ENCODE peak calls at places on chromosomes 1 and 21, in four cellular contexts. H is gastrocnemius medialis, B is astrocyte of the cerebellum, C is astrocyte of the spinal cord. F is an unnamed sample.

GRCh38 chr1:240093120-240093961 is 1.7 kb downstream of the FMN2 start:
- DNase-seq in B (no peak), C (peak; percentile 56), H (no peak), F (no peak)

GRCh38 chr1:84297546-84298244 is 3.8 kb upstream of the SAMD13 start:
- DNase-seq in C (no peak), H (no peak), B (no peak), F (no peak)

GRCh38 chr1:93716974-93717373 is 35.3 kb upstream of the BCAR3 start:
- DNase-seq in C (no peak), H (no peak), B (no peak), F (no peak)

GRCh38 chr1:192633533-192634258 is 2.3 kb upstream of the RGS13 start:
- DNase-seq in B (no peak), H (no peak), C (peak; percentile 19), F (no peak)

GRCh38 chr1:68112835-68113243 is 62.4 kb upstream of the DIRAS3 start:
- DNase-seq in H (no peak), B (peak; percentile 64), C (peak; percentile 87), F (no peak)

GRCh38 chr1:16927711-16928485 is 6.2 kb downstream of the CROCC start:
- DNase-seq in C (no peak), B (no peak), H (no peak), F (no peak)

GRCh38 chr1:162701286-162701685 is 69.0 kb downstream of the DDR2 start:
- DNase-seq in C (no peak), H (no peak), B (no peak), F (peak; percentile 17)

GRCh38 chr1:228084797-228085196 is 2.3 kb downstream of the ARF1 start:
- DNase-seq in C (no peak), H (no peak), B (no peak), F (no peak)

GRCh38 chr1:44637590-44638411 is 36.5 kb downstream of the TMEM53 start:
- DNase-seq in B (no peak), H (no peak), C (no peak), F (no peak)

GRCh38 chr1:200893411-200893901 is 1.2 kb upstream of the INAVA start:
- DNase-seq in B (no peak), H (no peak), C (no peak), F (no peak)

GRCh38 chr21:21101911-21102310 is 103.7 kb downstream of the NCAM2 start:
- DNase-seq in H (no peak), C (peak; percentile 67), B (peak; percentile 27), F (no peak)

GRCh38 chr1:38025664-38026063 is 13.1 kb downstream of the UTP11 start:
- DNase-seq in H (no peak), B (no peak), C (no peak), F (no peak)

GRCh38 chr1:177800386-177801058 is 169.3 kb downstream of the SEC16B start:
- DNase-seq in B (no peak), C (peak; percentile 46), H (peak; percentile 55), F (no peak)

GRCh38 chr1:231666220-231666956 is 39.8 kb downstream of the DISC1 start:
- DNase-seq in C (no peak), B (no peak), H (no peak), F (no peak)

GRCh38 chr1:163670980-163671757 is 349.4 kb downstream of the NUF2 start:
- DNase-seq in H (no peak), C (no peak), B (no peak), F (no peak)

GRCh38 chr1:36486436-36487335 is 4.0 kb upstream of the CSF3R start:
- DNase-seq in B (no peak), C (no peak), H (peak; percentile 12), F (no peak)

GRCh38 chr1:78570539-78570938 is 49.7 kb upstream of the IFI44L start:
- DNase-seq in B (no peak), C (no peak), H (no peak), F (no peak)

GRCh38 chr1:8598060-8598724 is 219.2 kb downstream of the RERE start:
- DNase-seq in H (peak; percentile 7), C (peak; percentile 46), B (peak; percentile 22), F (no peak)

GRCh38 chr21:38355992-38356781 is 99.4 kb downstream of the KCNJ15 start:
- DNase-seq in H (peak; percentile 29), B (peak; percentile 49), C (peak; percentile 74), F (peak; percentile 31)

GRCh38 chr21:15071012-15071411 is 6.2 kb upstream of the NRIP1 start:
- DNase-seq in H (peak; percentile 65), C (no peak), B (no peak), F (no peak)

GRCh38 chr1:86741947-86742572 is 37.7 kb downstream of the SH3GLB1 start:
- DNase-seq in H (no peak), B (peak; percentile 26), C (peak; percentile 31), F (peak; percentile 48)

GRCh38 chr1:43786975-43787374 is 79.6 kb downstream of the ST3GAL3 start:
- DNase-seq in B (no peak), C (peak; percentile 38), H (peak; percentile 59), F (no peak)

GRCh38 chr1:7478142-7478796 is 292.8 kb upstream of the VAMP3 start:
- DNase-seq in H (no peak), B (no peak), C (no peak), F (no peak)

GRCh38 chr1:161196521-161197451 is 2.1 kb downstream of the ADAMTS4 start:
- DNase-seq in B (no peak), H (no peak), C (peak; percentile 65), F (no peak)

GRCh38 chr1:161439280-161440232 is 65.7 kb upstream of the FCGR2A start:
- DNase-seq in C (peak; percentile 4), H (no peak), B (no peak), F (peak; percentile 11)

GRCh38 chr1:19006837-19007271 is 50.4 kb upstream of the IFFO2 start:
- DNase-seq in B (no peak), C (no peak), H (no peak), F (no peak)

GRCh38 chr21:45505416-45506021 is 36.7 kb downstream of the SLC19A1 start:
- DNase-seq in B (no peak), C (no peak), H (no peak), F (no peak)

GRCh38 chr1:119372493-119373086 is 4.0 kb downstream of the HAO2 start:
- DNase-seq in B (no peak), H (no peak), C (no peak), F (no peak)

GRCh38 chr1:181503130-181503810 is 20.0 kb downstream of the CACNA1E start:
- DNase-seq in C (no peak), H (no peak), B (no peak), F (no peak)

GRCh38 chr21:31235671-31236450 is 108.2 kb downstream of the TIAM1 start:
- DNase-seq in C (peak; percentile 47), H (no peak), B (peak; percentile 37), F (no peak)

GRCh38 chr1:164635784-164636729 is 77.1 kb downstream of the PBX1 start:
- DNase-seq in C (no peak), H (peak; percentile 55), B (no peak), F (no peak)

GRCh38 chr1:203926025-203926540 is 64.7 kb downstream of the SNRPE start:
- DNase-seq in C (peak; percentile 49), H (no peak), B (no peak), F (no peak)

GRCh38 chr1:216045400-216045799 is 377.8 kb downstream of the USH2A start:
- DNase-seq in H (no peak), C (peak; percentile 94), B (peak; percentile 98), F (no peak)

GRCh38 chr1:8629241-8630091 is 188.0 kb downstream of the RERE start:
- DNase-seq in B (no peak), C (peak; percentile 22), H (no peak), F (peak; percentile 64)

GRCh38 chr1:17043676-17044075 is 10.2 kb downstream of the SDHB start:
- DNase-seq in C (no peak), H (no peak), B (no peak), F (no peak)

GRCh38 chr1:67735806-67736627 is 51.0 kb downstream of the GADD45A start:
- DNase-seq in B (peak; percentile 88), H (no peak), C (peak; percentile 94), F (peak; percentile 4)

GRCh38 chr1:150444232-150444631 is 43.0 kb upstream of the TARS2 start:
- DNase-seq in B (no peak), H (no peak), C (no peak), F (no peak)

F was measured in CD4-positive, CD25-positive, alpha-beta regulatory T cell.